ENCODE peak calls at places on chromosomes 7 and 10, in four cellular contexts. One of them, this sample, is unnamed.

GRCh38 chr7:16026253-16027020 is 340.0 kb upstream of the MEOX2 start:
- DNase-seq in CD4-positive, alpha-beta T cell: no peak
- DNase-seq in cardiac muscle cell: peak; percentile 78
- DNase-seq in effector memory CD4-positive, alpha-beta T cell: no peak
- DNase-seq in this sample: no peak

GRCh38 chr7:54758702-54759665 is at the start of gene SEC61G:
- DNase-seq in effector memory CD4-positive, alpha-beta T cell: peak; percentile 94
- DNase-seq in cardiac muscle cell: peak; percentile 98
- DNase-seq in CD4-positive, alpha-beta T cell: peak; percentile 92
- DNase-seq in this sample: peak; percentile 87

GRCh38 chr10:20254078-20254477 is 437.8 kb downstream of the PLXDC2 start:
- DNase-seq in effector memory CD4-positive, alpha-beta T cell: no peak
- DNase-seq in CD4-positive, alpha-beta T cell: no peak
- DNase-seq in cardiac muscle cell: peak; percentile 61
- DNase-seq in this sample: no peak

GRCh38 chr10:89702121-89702480 is 711 bp downstream of the KIF20B start:
- DNase-seq in CD4-positive, alpha-beta T cell: no peak
- DNase-seq in cardiac muscle cell: no peak
- DNase-seq in effector memory CD4-positive, alpha-beta T cell: no peak
- DNase-seq in this sample: no peak

GRCh38 chr7:4707134-4707651 is 25.1 kb downstream of the FOXK1 start:
- DNase-seq in CD4-positive, alpha-beta T cell: no peak
- DNase-seq in cardiac muscle cell: no peak
- DNase-seq in effector memory CD4-positive, alpha-beta T cell: no peak
- DNase-seq in this sample: no peak

GRCh38 chr10:79004311-79004710 is 64.5 kb upstream of the ZMIZ1 start:
- DNase-seq in CD4-positive, alpha-beta T cell: no peak
- DNase-seq in effector memory CD4-positive, alpha-beta T cell: no peak
- DNase-seq in cardiac muscle cell: no peak
- DNase-seq in this sample: no peak

GRCh38 chr10:43649149-43649523 is 455 bp upstream of the ZNF32 start:
- DNase-seq in effector memory CD4-positive, alpha-beta T cell: no peak
- DNase-seq in CD4-positive, alpha-beta T cell: no peak
- DNase-seq in cardiac muscle cell: peak; percentile 61
- DNase-seq in this sample: no peak

GRCh38 chr10:86372785-86373239 is 6.2 kb upstream of the GRID1 start:
- DNase-seq in cardiac muscle cell: no peak
- DNase-seq in CD4-positive, alpha-beta T cell: no peak
- DNase-seq in effector memory CD4-positive, alpha-beta T cell: no peak
- DNase-seq in this sample: no peak

GRCh38 chr10:79024716-79025112 is 44.1 kb upstream of the ZMIZ1 start:
- DNase-seq in cardiac muscle cell: no peak
- DNase-seq in effector memory CD4-positive, alpha-beta T cell: no peak
- DNase-seq in CD4-positive, alpha-beta T cell: no peak
- DNase-seq in this sample: no peak

GRCh38 chr10:94361161-94361794 is 1.5 kb downstream of the NOC3L start:
- DNase-seq in cardiac muscle cell: peak; percentile 25
- DNase-seq in CD4-positive, alpha-beta T cell: no peak
- DNase-seq in effector memory CD4-positive, alpha-beta T cell: no peak
- DNase-seq in this sample: no peak

GRCh38 chr7:146126767-146127509 is 10.3 kb downstream of the CNTNAP2 start:
- DNase-seq in cardiac muscle cell: no peak
- DNase-seq in effector memory CD4-positive, alpha-beta T cell: no peak
- DNase-seq in CD4-positive, alpha-beta T cell: no peak
- DNase-seq in this sample: no peak

GRCh38 chr7:5276611-5277010 is 6.1 kb upstream of the SLC29A4 start:
- DNase-seq in effector memory CD4-positive, alpha-beta T cell: no peak
- DNase-seq in cardiac muscle cell: no peak
- DNase-seq in CD4-positive, alpha-beta T cell: no peak
- DNase-seq in this sample: no peak

GRCh38 chr7:124162667-124163066 is 129.8 kb upstream of the TMEM229A start:
- DNase-seq in CD4-positive, alpha-beta T cell: no peak
- DNase-seq in effector memory CD4-positive, alpha-beta T cell: no peak
- DNase-seq in cardiac muscle cell: peak; percentile 33
- DNase-seq in this sample: no peak

GRCh38 chr10:1187855-1188555 is 131.8 kb downstream of the WDR37 start:
- DNase-seq in effector memory CD4-positive, alpha-beta T cell: no peak
- DNase-seq in CD4-positive, alpha-beta T cell: no peak
- DNase-seq in cardiac muscle cell: no peak
- DNase-seq in this sample: peak; percentile 49

GRCh38 chr10:97034958-97035769 is 150.6 kb downstream of the SLIT1 start:
- DNase-seq in effector memory CD4-positive, alpha-beta T cell: no peak
- DNase-seq in cardiac muscle cell: no peak
- DNase-seq in CD4-positive, alpha-beta T cell: no peak
- DNase-seq in this sample: no peak

GRCh38 chr7:45073843-45074737 is 14.7 kb downstream of the NACAD start:
- DNase-seq in CD4-positive, alpha-beta T cell: no peak
- DNase-seq in cardiac muscle cell: no peak
- DNase-seq in effector memory CD4-positive, alpha-beta T cell: no peak
- DNase-seq in this sample: no peak

GRCh38 chr7:148419856-148420508 is 170.6 kb upstream of the C7orf33 start:
- DNase-seq in CD4-positive, alpha-beta T cell: no peak
- DNase-seq in effector memory CD4-positive, alpha-beta T cell: no peak
- DNase-seq in cardiac muscle cell: no peak
- DNase-seq in this sample: no peak

GRCh38 chr7:111734955-111735660 is 172.8 kb upstream of the IMMP2L start:
- DNase-seq in CD4-positive, alpha-beta T cell: no peak
- DNase-seq in cardiac muscle cell: peak; percentile 47
- DNase-seq in effector memory CD4-positive, alpha-beta T cell: no peak
- DNase-seq in this sample: no peak

GRCh38 chr7:116772423-116772852 is 89.9 kb upstream of the CAPZA2 start:
- DNase-seq in CD4-positive, alpha-beta T cell: no peak
- DNase-seq in effector memory CD4-positive, alpha-beta T cell: no peak
- DNase-seq in cardiac muscle cell: peak; percentile 61
- DNase-seq in this sample: no peak

GRCh38 chr7:155754165-155754564 is 58.1 kb downstream of the SHH start:
- DNase-seq in CD4-positive, alpha-beta T cell: no peak
- DNase-seq in effector memory CD4-positive, alpha-beta T cell: no peak
- DNase-seq in cardiac muscle cell: no peak
- DNase-seq in this sample: no peak

GRCh38 chr10:128165536-128165935 is 39.3 kb upstream of the MKI67 start:
- DNase-seq in cardiac muscle cell: no peak
- DNase-seq in CD4-positive, alpha-beta T cell: no peak
- DNase-seq in effector memory CD4-positive, alpha-beta T cell: no peak
- DNase-seq in this sample: no peak

GRCh38 chr10:116111483-116112095 is 161.4 kb downstream of the GFRA1 start:
- DNase-seq in CD4-positive, alpha-beta T cell: no peak
- DNase-seq in effector memory CD4-positive, alpha-beta T cell: no peak
- DNase-seq in cardiac muscle cell: no peak
- DNase-seq in this sample: no peak

DNA sequence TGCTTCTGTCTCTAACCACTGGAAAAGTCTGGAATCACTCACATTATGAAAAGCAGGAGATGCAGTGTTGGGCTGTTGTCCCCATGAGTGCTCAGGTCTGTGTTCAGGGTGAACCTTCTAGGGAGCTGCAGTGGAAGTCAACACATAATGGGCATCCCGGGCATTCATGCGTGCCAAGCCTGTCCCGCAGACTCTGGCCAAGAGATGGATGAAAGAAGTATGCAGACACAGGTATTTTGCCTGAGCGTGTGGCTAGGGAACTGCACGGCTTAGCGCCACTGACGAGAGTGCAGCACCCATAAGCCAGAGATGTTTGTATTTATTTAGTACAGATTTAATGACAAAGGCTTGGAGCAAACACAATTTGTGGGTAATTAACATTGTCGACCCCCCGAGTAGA is 84.7 kb downstream of the GPR26 start:
- DNase-seq in effector memory CD4-positive, alpha-beta T cell: no peak
- DNase-seq in cardiac muscle cell: no peak
- DNase-seq in CD4-positive, alpha-beta T cell: no peak
- DNase-seq in this sample: no peak
- H3K27ac ChIP-seq in effector memory CD4-positive, alpha-beta T cell: no peak overlapping the region
- H3K27ac ChIP-seq in cardiac muscle cell: no peak overlapping the region
- H3K27ac ChIP-seq in CD4-positive, alpha-beta T cell: no peak overlapping the region
- H3K27ac ChIP-seq in this sample: no peak overlapping the region

GRCh38 chr7:20741801-20742200 is 44.9 kb downstream of the SP8 start:
- DNase-seq in CD4-positive, alpha-beta T cell: no peak
- DNase-seq in effector memory CD4-positive, alpha-beta T cell: no peak
- DNase-seq in cardiac muscle cell: no peak
- DNase-seq in this sample: no peak
- H3K27ac ChIP-seq in CD4-positive, alpha-beta T cell: no peak overlapping the region
- H3K27ac ChIP-seq in effector memory CD4-positive, alpha-beta T cell: no peak overlapping the region
- H3K27ac ChIP-seq in cardiac muscle cell: no peak overlapping the region
- H3K27ac ChIP-seq in this sample: no peak overlapping the region

GRCh38 chr7:75943864-75944263 is 28.9 kb downstream of the POR start:
- DNase-seq in effector memory CD4-positive, alpha-beta T cell: no peak
- DNase-seq in cardiac muscle cell: no peak
- DNase-seq in CD4-positive, alpha-beta T cell: no peak
- DNase-seq in this sample: no peak

GRCh38 chr7:75945297-75946168 is 30.6 kb downstream of the POR start:
- DNase-seq in cardiac muscle cell: peak; percentile 93
- DNase-seq in effector memory CD4-positive, alpha-beta T cell: no peak
- DNase-seq in CD4-positive, alpha-beta T cell: no peak
- DNase-seq in this sample: no peak

GRCh38 chr7:75944507-75944906 is 29.6 kb downstream of the POR start:
- DNase-seq in CD4-positive, alpha-beta T cell: no peak
- DNase-seq in effector memory CD4-positive, alpha-beta T cell: no peak
- DNase-seq in cardiac muscle cell: no peak
- DNase-seq in this sample: no peak

GRCh38 chr7:75948179-75948578 is 33.2 kb downstream of the POR start:
- DNase-seq in effector memory CD4-positive, alpha-beta T cell: no peak
- DNase-seq in cardiac muscle cell: no peak
- DNase-seq in CD4-positive, alpha-beta T cell: no peak
- DNase-seq in this sample: no peak

DNA sequence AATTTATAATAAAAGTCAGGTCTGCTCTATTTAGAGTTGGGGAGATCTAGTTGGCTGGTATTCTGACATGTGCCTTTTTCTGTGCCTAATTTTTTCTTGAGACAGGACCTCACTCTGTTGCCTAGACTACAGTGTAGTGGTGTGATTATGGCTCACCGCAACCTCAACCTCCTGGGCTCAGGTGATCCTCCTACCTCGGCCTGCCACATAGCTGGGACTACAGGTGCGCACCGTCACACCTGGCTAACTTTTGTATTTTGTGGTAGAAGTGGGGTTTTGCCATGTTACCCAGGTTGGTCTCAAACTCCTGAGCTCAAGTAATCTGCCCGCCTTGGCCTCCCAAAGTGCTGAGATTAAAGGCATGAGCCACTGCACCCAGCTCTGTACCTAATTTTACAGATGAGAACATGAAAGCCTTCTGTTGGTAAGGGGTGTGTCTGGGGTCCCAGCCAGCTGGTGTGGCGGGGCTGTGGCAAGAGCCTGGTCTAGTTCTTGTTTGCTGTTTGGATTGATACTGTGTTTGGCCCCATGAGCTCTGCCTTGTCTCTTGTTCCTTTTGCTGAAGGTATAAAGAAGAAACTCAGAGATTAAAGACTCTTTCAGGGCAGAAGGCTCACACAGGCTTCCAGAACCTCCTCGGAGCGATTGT is 31.4 kb downstream of the POR start:
- DNase-seq in effector memory CD4-positive, alpha-beta T cell: no peak
- DNase-seq in cardiac muscle cell: no peak
- DNase-seq in CD4-positive, alpha-beta T cell: no peak
- DNase-seq in this sample: no peak
- H3K27ac ChIP-seq in effector memory CD4-positive, alpha-beta T cell: no peak overlapping the region
- H3K27ac ChIP-seq in cardiac muscle cell: peak overlapping the region; percentile 66
- H3K27ac ChIP-seq in CD4-positive, alpha-beta T cell: no peak overlapping the region
- H3K27ac ChIP-seq in this sample: no peak overlapping the region

GRCh38 chr7:69912141-69912540 is 313.9 kb downstream of the AUTS2 start:
- DNase-seq in effector memory CD4-positive, alpha-beta T cell: no peak
- DNase-seq in CD4-positive, alpha-beta T cell: no peak
- DNase-seq in cardiac muscle cell: no peak
- DNase-seq in this sample: no peak
- H3K27ac ChIP-seq in effector memory CD4-positive, alpha-beta T cell: no peak overlapping the region
- H3K27ac ChIP-seq in CD4-positive, alpha-beta T cell: no peak overlapping the region
- H3K27ac ChIP-seq in cardiac muscle cell: no peak overlapping the region
- H3K27ac ChIP-seq in this sample: no peak overlapping the region

DNA sequence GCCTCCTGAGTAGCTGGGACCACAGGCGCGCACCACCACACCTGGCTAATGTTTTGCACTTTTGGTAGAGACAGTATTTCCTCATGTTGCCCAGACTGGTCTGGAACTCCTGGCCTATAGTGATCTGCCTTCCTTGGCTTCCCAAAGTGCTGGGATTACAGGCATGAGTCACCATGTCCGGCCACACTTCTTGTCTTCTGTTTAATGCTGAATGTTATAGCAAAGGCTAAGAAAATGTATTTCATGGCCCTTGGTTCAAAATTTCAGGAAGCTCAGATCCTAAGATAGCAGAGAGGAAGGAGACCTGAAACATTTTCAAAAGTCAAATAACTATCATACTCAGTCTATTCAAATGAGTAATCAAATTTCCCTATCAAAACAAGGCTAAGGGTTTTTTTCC is 229.6 kb downstream of the BAMBI start:
- DNase-seq in cardiac muscle cell: peak; percentile 53
- DNase-seq in CD4-positive, alpha-beta T cell: no peak
- DNase-seq in effector memory CD4-positive, alpha-beta T cell: no peak
- DNase-seq in this sample: no peak
- H3K27ac ChIP-seq in cardiac muscle cell: no peak overlapping the region
- H3K27ac ChIP-seq in CD4-positive, alpha-beta T cell: no peak overlapping the region
- H3K27ac ChIP-seq in effector memory CD4-positive, alpha-beta T cell: no peak overlapping the region
- H3K27ac ChIP-seq in this sample: no peak overlapping the region

GRCh38 chr7:101998904-101999236 is 181.4 kb downstream of the CUX1 start:
- DNase-seq in effector memory CD4-positive, alpha-beta T cell: no peak
- DNase-seq in CD4-positive, alpha-beta T cell: no peak
- DNase-seq in cardiac muscle cell: no peak
- DNase-seq in this sample: no peak

GRCh38 chr7:101998029-101998903 is 180.8 kb downstream of the CUX1 start:
- DNase-seq in CD4-positive, alpha-beta T cell: no peak
- DNase-seq in cardiac muscle cell: no peak
- DNase-seq in effector memory CD4-positive, alpha-beta T cell: no peak
- DNase-seq in this sample: no peak

GRCh38 chr7:101995121-101995520 is 177.7 kb downstream of the CUX1 start:
- DNase-seq in CD4-positive, alpha-beta T cell: no peak
- DNase-seq in effector memory CD4-positive, alpha-beta T cell: no peak
- DNase-seq in cardiac muscle cell: no peak
- DNase-seq in this sample: no peak

GRCh38 chr7:101996131-101996691 is 178.8 kb downstream of the CUX1 start:
- DNase-seq in cardiac muscle cell: no peak
- DNase-seq in CD4-positive, alpha-beta T cell: no peak
- DNase-seq in effector memory CD4-positive, alpha-beta T cell: no peak
- DNase-seq in this sample: no peak

DNA sequence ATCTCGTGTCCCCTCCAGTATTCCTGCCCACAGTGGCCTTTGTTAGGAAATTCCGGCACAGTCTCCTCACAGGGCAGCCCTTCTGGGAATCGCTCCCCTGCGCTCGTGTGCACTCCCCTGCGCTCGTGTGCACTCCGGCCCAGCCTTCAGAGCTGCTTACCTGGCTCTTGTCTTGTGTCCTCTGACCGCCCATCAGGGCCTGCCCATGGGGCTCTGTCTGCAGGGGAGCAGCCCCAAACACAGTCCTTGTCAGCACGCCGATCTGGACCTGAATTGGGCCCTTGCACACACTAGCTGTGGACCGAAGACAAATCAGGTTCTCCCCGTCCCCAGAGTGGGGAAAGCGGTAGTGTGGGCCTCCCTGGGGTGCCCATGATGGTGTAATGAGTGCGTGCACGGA is 179.4 kb downstream of the CUX1 start:
- DNase-seq in CD4-positive, alpha-beta T cell: no peak
- DNase-seq in effector memory CD4-positive, alpha-beta T cell: no peak
- DNase-seq in cardiac muscle cell: no peak
- DNase-seq in this sample: no peak
- H3K27ac ChIP-seq in CD4-positive, alpha-beta T cell: no peak overlapping the region
- H3K27ac ChIP-seq in effector memory CD4-positive, alpha-beta T cell: no peak overlapping the region
- H3K27ac ChIP-seq in cardiac muscle cell: no peak overlapping the region
- H3K27ac ChIP-seq in this sample: no peak overlapping the region

This sample was measured in substantia nigra.